ENCODE peak calls at places on chromosomes 1 and 21, in seven cellular contexts. V is colonic mucosa, W is lung, F is omental fat pad, S is GM10248, C is pancreas, O is GM13976. Y is an unnamed sample.

GRCh38 chr1:220271706-220272046 is 577 bp downstream of the RAB3GAP2 start:
- DNase-seq in V (peak; percentile 23), W (no peak), F (no peak), S (no peak), C (no peak), O (peak; percentile 9), Y (peak; percentile 12)

GRCh38 chr1:158095737-158096335 is 84.9 kb upstream of the CD1D start:
- DNase-seq in V (peak; percentile 30), W (no peak), F (no peak), S (peak; percentile 74), C (no peak), O (peak; percentile 77), Y (peak; percentile 78)

GRCh38 chr1:19852036-19852435 is 30.2 kb upstream of the OTUD3 start:
- DNase-seq in V (no peak), W (no peak), F (no peak), S (no peak), C (no peak), O (no peak), Y (no peak)

GRCh38 chr1:21814241-21814918 is 2.3 kb downstream of the LDLRAD2 start:
- DNase-seq in V (no peak), W (no peak), F (no peak), S (peak; percentile 84), C (no peak), O (peak; percentile 89), Y (peak; percentile 78)

GRCh38 chr1:241286486-241286885 is 70.5 kb downstream of the RGS7 start:
- DNase-seq in V (no peak), W (no peak), F (no peak), S (no peak), C (no peak), O (no peak), Y (no peak)

GRCh38 chr1:217090073-217090911 is 367.1 kb upstream of the ESRRG start:
- DNase-seq in V (no peak), W (no peak), F (no peak), S (no peak), C (no peak), O (no peak), Y (no peak)

GRCh38 chr1:163163861-163164582 is 38.7 kb downstream of the RGS5 start:
- DNase-seq in V (no peak), W (no peak), F (no peak), S (no peak), C (no peak), O (no peak), Y (no peak)

GRCh38 chr1:181424786-181425403 is 58.4 kb upstream of the CACNA1E start:
- DNase-seq in V (peak; percentile 80), W (peak; percentile 72), F (peak; percentile 80), S (peak; percentile 70), C (peak; percentile 77), O (peak; percentile 70), Y (peak; percentile 64)

GRCh38 chr21:42674351-42674940 is 21.0 kb downstream of the PDE9A start:
- DNase-seq in V (no peak), W (no peak), F (no peak), S (no peak), C (no peak), O (no peak), Y (no peak)

GRCh38 chr1:151540982-151541377 is 871 bp downstream of the TUFT1 start:
- DNase-seq in V (peak; percentile 44), W (no peak), F (no peak), S (no peak), C (peak; percentile 39), O (no peak), Y (no peak)

GRCh38 chr1:116808476-116809180 is 54.4 kb downstream of the CD2 start:
- DNase-seq in V (no peak), W (no peak), F (no peak), S (no peak), C (no peak), O (no peak), Y (no peak)

GRCh38 chr1:66197785-66198184 is 336.2 kb upstream of the SGIP1 start:
- DNase-seq in V (no peak), W (no peak), F (no peak), S (no peak), C (no peak), O (no peak), Y (no peak)

GRCh38 chr1:35560256-35561225 is 2.9 kb downstream of the NCDN start:
- DNase-seq in V (no peak), W (no peak), F (no peak), S (no peak), C (peak; percentile 88), O (no peak), Y (no peak)

GRCh38 chr1:231702321-231702720 is 75.7 kb downstream of the DISC1 start:
- DNase-seq in V (no peak), W (no peak), F (no peak), S (no peak), C (no peak), O (no peak), Y (no peak)

GRCh38 chr1:242030071-242030470 is 31.2 kb upstream of the MAP1LC3C start:
- DNase-seq in V (no peak), W (no peak), F (no peak), S (no peak), C (no peak), O (no peak), Y (no peak)

GRCh38 chr1:222329493-222330045 is 218.3 kb downstream of the HHIPL2 start:
- DNase-seq in V (no peak), W (no peak), F (no peak), S (no peak), C (no peak), O (no peak), Y (no peak)

DNA sequence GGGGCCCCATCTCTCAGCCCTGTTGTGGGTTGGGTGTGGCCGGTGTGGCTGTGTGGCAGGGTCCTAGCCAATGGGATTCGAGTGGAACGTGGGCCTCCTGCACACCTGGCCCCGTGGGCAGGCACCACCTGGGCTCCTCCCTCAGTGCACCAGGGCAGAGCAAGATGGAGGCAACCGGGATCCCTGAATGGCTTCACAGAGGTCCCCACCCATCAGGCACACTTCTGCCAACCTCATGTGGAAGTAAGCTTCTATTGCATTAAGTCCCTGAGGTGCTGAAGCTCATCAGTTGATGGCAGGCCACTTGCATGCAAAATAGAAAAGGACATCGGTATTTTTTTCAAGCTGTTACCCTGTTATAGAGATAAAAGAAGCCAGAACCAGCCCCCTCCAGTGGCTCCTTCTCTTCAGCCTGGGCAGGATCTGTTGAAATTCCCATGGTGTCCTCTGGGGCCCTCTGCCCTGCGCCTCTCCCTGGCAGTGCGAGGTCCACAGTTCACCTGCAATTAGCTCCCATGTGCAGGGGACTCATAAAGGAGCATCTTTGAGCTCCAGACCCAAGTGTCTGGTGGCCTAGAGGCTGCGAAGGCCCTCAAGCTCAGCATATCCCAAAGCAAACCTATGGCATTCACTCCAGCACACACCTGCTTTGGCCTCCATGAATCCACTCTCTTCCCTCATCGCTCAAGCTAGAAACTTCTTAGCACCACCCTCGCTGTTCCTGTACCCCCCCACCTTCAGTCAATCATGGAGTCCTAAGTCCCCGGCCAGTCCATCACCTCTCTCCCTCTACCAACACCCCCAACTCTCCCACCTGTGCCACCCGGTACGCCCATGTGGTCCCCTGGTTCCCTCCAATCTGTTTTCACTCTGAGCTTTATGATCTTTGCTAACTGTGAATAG is 2.1 kb upstream of the SLC45A1 start:
- DNase-seq in V (no peak), W (no peak), F (no peak), S (no peak), C (peak; percentile 40), O (no peak), Y (no peak)
- TF ChIP-seq CTCF in V (no peak), W (no peak), F (no peak), S (no peak), C (no peak), O (no peak), Y (no peak)

DNA sequence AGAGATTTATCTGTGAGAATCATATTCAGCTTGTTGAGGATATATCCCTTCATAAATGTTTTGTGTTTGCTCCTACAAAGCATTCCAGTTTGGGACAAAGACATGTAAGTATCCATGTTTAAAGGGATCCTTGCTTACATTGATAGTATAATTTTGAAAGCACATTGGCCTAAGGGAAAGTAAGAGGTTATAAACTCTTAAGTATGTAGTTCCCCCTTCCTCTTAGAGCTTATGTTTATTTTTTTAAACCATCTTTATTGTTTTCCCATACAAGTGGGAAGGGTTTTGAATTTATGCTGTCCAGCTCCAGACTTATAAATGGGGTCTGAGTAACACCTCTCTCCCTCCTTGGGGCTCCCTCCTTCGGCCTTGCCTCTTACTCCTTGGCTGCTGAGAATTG is 481.5 kb downstream of the LMO4 start:
- DNase-seq in V (no peak), W (no peak), F (no peak), S (no peak), C (no peak), O (no peak), Y (no peak)
- TF ChIP-seq CTCF in V (no peak), W (no peak), F (no peak), S (no peak), C (no peak), O (no peak), Y (no peak)

GRCh38 chr1:39164256-39164655 is 40.2 kb upstream of the MACF1 start:
- DNase-seq in V (no peak), W (no peak), F (no peak), S (no peak), C (no peak), O (no peak), Y (no peak)
- TF ChIP-seq CTCF in V (no peak), W (no peak), F (no peak), S (no peak), C (no peak), O (no peak), Y (no peak)

GRCh38 chr1:94927405-94928175 is 680 bp upstream of the CNN3 start:
- DNase-seq in V (peak; percentile 71), W (peak; percentile 38), F (no peak), S (no peak), C (peak; percentile 44), O (no peak), Y (no peak)

GRCh38 chr1:94926915-94927404 is at the start of gene CNN3:
- DNase-seq in V (peak; percentile 93), W (peak; percentile 93), F (peak; percentile 61), S (peak; percentile 86), C (peak; percentile 89), O (peak; percentile 89), Y (peak; percentile 94)

GRCh38 chr1:94926365-94926914 is 470 bp downstream of the CNN3 start:
- DNase-seq in V (peak; percentile 60), W (peak; percentile 40), F (no peak), S (peak; percentile 51), C (peak; percentile 67), O (peak; percentile 64), Y (peak; percentile 67)

GRCh38 chr1:94924967-94925366 is 1.9 kb downstream of the CNN3 start:
- DNase-seq in V (no peak), W (no peak), F (no peak), S (no peak), C (no peak), O (no peak), Y (no peak)

DNA sequence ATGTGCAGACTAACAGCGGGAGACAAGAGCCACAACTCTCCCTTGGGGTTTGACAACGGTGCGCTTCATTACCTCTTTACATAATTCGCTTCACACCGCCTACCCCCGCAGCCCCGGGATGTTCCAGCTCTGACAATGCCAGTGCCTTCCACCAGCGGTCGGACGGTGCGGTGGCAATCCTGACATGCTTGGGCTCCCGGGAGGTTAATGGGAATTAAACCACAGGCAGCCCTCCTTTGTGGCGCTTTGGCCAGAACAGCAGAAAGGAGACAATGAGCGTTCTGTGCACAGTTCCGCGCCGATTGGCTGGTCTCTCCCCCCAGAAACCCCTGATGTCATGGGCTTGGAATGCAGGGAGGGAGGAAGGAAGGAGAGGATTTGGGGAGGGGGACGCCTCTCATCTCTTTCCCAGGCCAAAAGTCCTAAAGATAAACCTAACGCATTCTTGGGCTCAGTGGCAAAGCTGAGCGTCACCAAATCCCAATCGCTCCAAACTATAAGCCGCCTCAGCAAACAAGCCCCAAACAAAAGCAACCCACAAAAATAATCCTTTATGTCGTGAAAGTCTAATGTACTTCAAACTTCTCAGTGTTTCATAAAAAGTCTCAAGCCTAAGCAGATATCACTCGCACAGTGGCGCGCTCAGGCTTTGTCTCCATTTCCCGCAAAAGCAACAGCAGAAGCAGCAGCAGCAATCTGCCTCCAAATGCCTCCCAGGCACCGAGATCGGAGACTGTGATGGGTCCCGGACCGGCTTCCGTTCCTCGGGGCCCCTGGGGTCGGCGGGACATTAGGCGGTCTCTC is 1.1 kb downstream of the CNN3 start:
- DNase-seq in V (peak; percentile 76), W (peak; percentile 76), F (peak; percentile 39), S (peak; percentile 30), C (peak; percentile 68), O (peak; percentile 45), Y (peak; percentile 46)
- TF ChIP-seq CTCF in V (no peak), W (no peak), F (no peak), S (no peak), C (no peak), O (no peak), Y (no peak)